ENCODE peak calls at places on chromosomes 5 and 9, in ten cellular contexts. One of them, this sample, is unnamed.

GRCh38 chr5:1437452-1437851 is 7.8 kb downstream of the SLC6A3 start:
- DNase-seq in T follicular helper cell: no peak
- DNase-seq in neural crest cell: no peak
- DNase-seq in fibroblast of villous mesenchyme: peak; percentile 28
- DNase-seq in activated CD4-positive, alpha-beta memory T cell treated with anti-CD3 and anti-CD28 coated beads for 36 hours: no peak
- DNase-seq in COR-L47: peak; percentile 49
- DNase-seq in stomach: peak; percentile 27
- DNase-seq in RWPE1: peak; percentile 87
- DNase-seq in AML-193: no peak
- DNase-seq in WTC11: peak; percentile 43
- DNase-seq in this sample: no peak

GRCh38 chr9:127917603-127918002 is 762 bp upstream of the ST6GALNAC4 start:
- DNase-seq in T follicular helper cell: no peak
- DNase-seq in neural crest cell: no peak
- DNase-seq in fibroblast of villous mesenchyme: no peak
- DNase-seq in activated CD4-positive, alpha-beta memory T cell treated with anti-CD3 and anti-CD28 coated beads for 36 hours: no peak
- DNase-seq in COR-L47: no peak
- DNase-seq in stomach: no peak
- DNase-seq in RWPE1: no peak
- DNase-seq in AML-193: no peak
- DNase-seq in WTC11: no peak
- DNase-seq in this sample: no peak

GRCh38 chr9:91119147-91119546 is 242.6 kb downstream of the AUH start:
- DNase-seq in T follicular helper cell: no peak
- DNase-seq in neural crest cell: no peak
- DNase-seq in fibroblast of villous mesenchyme: peak; percentile 66
- DNase-seq in activated CD4-positive, alpha-beta memory T cell treated with anti-CD3 and anti-CD28 coated beads for 36 hours: no peak
- DNase-seq in COR-L47: no peak
- DNase-seq in stomach: no peak
- DNase-seq in RWPE1: peak; percentile 83
- DNase-seq in AML-193: no peak
- DNase-seq in WTC11: no peak
- DNase-seq in this sample: no peak

GRCh38 chr9:10108815-10109214 is 504.0 kb downstream of the PTPRD start:
- DNase-seq in T follicular helper cell: no peak
- DNase-seq in neural crest cell: no peak
- DNase-seq in fibroblast of villous mesenchyme: no peak
- DNase-seq in activated CD4-positive, alpha-beta memory T cell treated with anti-CD3 and anti-CD28 coated beads for 36 hours: no peak
- DNase-seq in COR-L47: no peak
- DNase-seq in stomach: no peak
- DNase-seq in RWPE1: no peak
- DNase-seq in AML-193: no peak
- DNase-seq in WTC11: no peak
- DNase-seq in this sample: no peak

GRCh38 chr9:132945186-132946130 is 1.0 kb upstream of the TSC1 start:
- DNase-seq in T follicular helper cell: no peak
- DNase-seq in neural crest cell: no peak
- DNase-seq in fibroblast of villous mesenchyme: no peak
- DNase-seq in activated CD4-positive, alpha-beta memory T cell treated with anti-CD3 and anti-CD28 coated beads for 36 hours: no peak
- DNase-seq in COR-L47: no peak
- DNase-seq in stomach: no peak
- DNase-seq in RWPE1: no peak
- DNase-seq in AML-193: no peak
- DNase-seq in WTC11: no peak
- DNase-seq in this sample: no peak

GRCh38 chr5:87653242-87653641 is 240.5 kb upstream of the CCNH start:
- DNase-seq in T follicular helper cell: no peak
- DNase-seq in neural crest cell: no peak
- DNase-seq in fibroblast of villous mesenchyme: no peak
- DNase-seq in activated CD4-positive, alpha-beta memory T cell treated with anti-CD3 and anti-CD28 coated beads for 36 hours: no peak
- DNase-seq in COR-L47: no peak
- DNase-seq in stomach: no peak
- DNase-seq in RWPE1: no peak
- DNase-seq in AML-193: no peak
- DNase-seq in WTC11: no peak
- DNase-seq in this sample: no peak

GRCh38 chr9:123927625-123928308 is 2.2 kb downstream of the DENND1A start:
- DNase-seq in T follicular helper cell: no peak
- DNase-seq in neural crest cell: no peak
- DNase-seq in fibroblast of villous mesenchyme: peak; percentile 88
- DNase-seq in activated CD4-positive, alpha-beta memory T cell treated with anti-CD3 and anti-CD28 coated beads for 36 hours: no peak
- DNase-seq in COR-L47: no peak
- DNase-seq in stomach: no peak
- DNase-seq in RWPE1: peak; percentile 55
- DNase-seq in AML-193: peak; percentile 88
- DNase-seq in WTC11: no peak
- DNase-seq in this sample: no peak

GRCh38 chr5:65382582-65382981 is 99.1 kb downstream of the ADAMTS6 start:
- DNase-seq in T follicular helper cell: no peak
- DNase-seq in neural crest cell: no peak
- DNase-seq in fibroblast of villous mesenchyme: no peak
- DNase-seq in activated CD4-positive, alpha-beta memory T cell treated with anti-CD3 and anti-CD28 coated beads for 36 hours: no peak
- DNase-seq in COR-L47: peak; percentile 4
- DNase-seq in stomach: no peak
- DNase-seq in RWPE1: no peak
- DNase-seq in AML-193: no peak
- DNase-seq in WTC11: no peak
- DNase-seq in this sample: no peak

GRCh38 chr5:149845601-149846000 is 99.0 kb downstream of the PDE6A start:
- DNase-seq in T follicular helper cell: no peak
- DNase-seq in neural crest cell: no peak
- DNase-seq in fibroblast of villous mesenchyme: no peak
- DNase-seq in activated CD4-positive, alpha-beta memory T cell treated with anti-CD3 and anti-CD28 coated beads for 36 hours: no peak
- DNase-seq in COR-L47: no peak
- DNase-seq in stomach: no peak
- DNase-seq in RWPE1: no peak
- DNase-seq in AML-193: no peak
- DNase-seq in WTC11: no peak
- DNase-seq in this sample: no peak

GRCh38 chr5:142547445-142548374 is 138.2 kb downstream of the FGF1 start:
- DNase-seq in T follicular helper cell: no peak
- DNase-seq in neural crest cell: no peak
- DNase-seq in fibroblast of villous mesenchyme: no peak
- DNase-seq in activated CD4-positive, alpha-beta memory T cell treated with anti-CD3 and anti-CD28 coated beads for 36 hours: no peak
- DNase-seq in COR-L47: no peak
- DNase-seq in stomach: no peak
- DNase-seq in RWPE1: no peak
- DNase-seq in AML-193: no peak
- DNase-seq in WTC11: no peak
- DNase-seq in this sample: no peak

GRCh38 chr9:72858089-72858912 is 94.6 kb downstream of the ALDH1A1 start:
- DNase-seq in T follicular helper cell: no peak
- DNase-seq in neural crest cell: no peak
- DNase-seq in fibroblast of villous mesenchyme: peak; percentile 63
- DNase-seq in activated CD4-positive, alpha-beta memory T cell treated with anti-CD3 and anti-CD28 coated beads for 36 hours: no peak
- DNase-seq in COR-L47: no peak
- DNase-seq in stomach: peak; percentile 59
- DNase-seq in RWPE1: no peak
- DNase-seq in AML-193: no peak
- DNase-seq in WTC11: no peak
- DNase-seq in this sample: no peak

GRCh38 chr9:129607026-129607397 is 13.9 kb downstream of the C9orf50 start:
- DNase-seq in T follicular helper cell: no peak
- DNase-seq in neural crest cell: no peak
- DNase-seq in fibroblast of villous mesenchyme: no peak
- DNase-seq in activated CD4-positive, alpha-beta memory T cell treated with anti-CD3 and anti-CD28 coated beads for 36 hours: no peak
- DNase-seq in COR-L47: no peak
- DNase-seq in stomach: no peak
- DNase-seq in RWPE1: no peak
- DNase-seq in AML-193: no peak
- DNase-seq in WTC11: no peak
- DNase-seq in this sample: no peak

GRCh38 chr5:60811105-60811504 is 33.0 kb downstream of the ELOVL7 start:
- DNase-seq in T follicular helper cell: no peak
- DNase-seq in neural crest cell: no peak
- DNase-seq in fibroblast of villous mesenchyme: no peak
- DNase-seq in activated CD4-positive, alpha-beta memory T cell treated with anti-CD3 and anti-CD28 coated beads for 36 hours: no peak
- DNase-seq in COR-L47: no peak
- DNase-seq in stomach: no peak
- DNase-seq in RWPE1: no peak
- DNase-seq in AML-193: no peak
- DNase-seq in WTC11: no peak
- DNase-seq in this sample: no peak

GRCh38 chr9:98721643-98722042 is 12.9 kb upstream of the GABBR2 start:
- DNase-seq in T follicular helper cell: no peak
- DNase-seq in neural crest cell: no peak
- DNase-seq in fibroblast of villous mesenchyme: no peak
- DNase-seq in activated CD4-positive, alpha-beta memory T cell treated with anti-CD3 and anti-CD28 coated beads for 36 hours: no peak
- DNase-seq in COR-L47: no peak
- DNase-seq in stomach: no peak
- DNase-seq in RWPE1: no peak
- DNase-seq in AML-193: no peak
- DNase-seq in WTC11: no peak
- DNase-seq in this sample: no peak

This sample was measured in vagina.